ENCODE peak calls at places on chromosomes 12 and 14, in four cellular contexts. V is HepG2, E is GM12878, J is K562. G is an unnamed sample.

GRCh38 chr12:40016960-40017359 is 88.9 kb downstream of the SLC2A13 start:
- DNase-seq in V (no peak), E (no peak), J (no peak), G (no peak)

GRCh38 chr12:63853978-63854377 is 9.5 kb downstream of the SRGAP1 start:
- DNase-seq in J (no peak), V (no peak), E (no peak), G (no peak)

GRCh38 chr14:83004456-83005006 is 1470.9 kb upstream of the SEL1L start:
- DNase-seq in E (no peak), J (no peak), V (no peak), G (no peak)

GRCh38 chr14:77582511-77582910 is 33.9 kb downstream of the SPTLC2 start:
- DNase-seq in J (no peak), V (no peak), E (no peak), G (no peak)

GRCh38 chr14:88798161-88798560 is 5.4 kb upstream of the EML5 start:
- DNase-seq in V (no peak), E (no peak), J (no peak), G (no peak)

GRCh38 chr14:30193056-30193455 is 265.4 kb upstream of the PRKD1 start:
- DNase-seq in V (no peak), J (no peak), E (no peak), G (no peak)

GRCh38 chr12:99918003-99918402 is 66.7 kb downstream of the ANKS1B start:
- DNase-seq in J (no peak), E (no peak), V (no peak), G (no peak)

GRCh38 chr14:34723867-34724266 is 9.5 kb upstream of the CFL2 start:
- DNase-seq in E (no peak), V (no peak), J (no peak), G (no peak)

GRCh38 chr12:3419538-3419937 is 71.5 kb upstream of the PRMT8 start:
- DNase-seq in V (no peak), J (no peak), E (no peak), G (no peak)

GRCh38 chr12:14402697-14403096 is 37.2 kb downstream of the ATF7IP start:
- DNase-seq in V (no peak), J (no peak), E (no peak), G (no peak)

GRCh38 chr12:116166306-116166705 is 111.2 kb downstream of the MED13L start:
- DNase-seq in V (no peak), J (no peak), E (no peak), G (no peak)

GRCh38 chr14:101022121-101022520 is 118.6 kb upstream of the RTL1 start:
- DNase-seq in E (no peak), V (no peak), J (no peak), G (peak; percentile 3)

GRCh38 chr12:51986834-51987233 is 19.9 kb upstream of the TAMALIN start:
- DNase-seq in E (no peak), J (no peak), V (no peak), G (no peak)

GRCh38 chr14:79571361-79571760 is 639.9 kb downstream of the DIO2 start:
- DNase-seq in E (no peak), J (no peak), V (peak; percentile 2), G (no peak)

GRCh38 chr12:48197549-48197966 is 5.5 kb downstream of the OR10AD1 start:
- DNase-seq in J (peak; percentile 20), V (no peak), E (peak; percentile 15), G (no peak)

GRCh38 chr12:85948340-85948739 is 74.2 kb downstream of the NTS start:
- DNase-seq in E (no peak), V (no peak), J (no peak), G (no peak)

GRCh38 chr12:54331-54730 is 12.2 kb upstream of the IQSEC3 start:
- DNase-seq in V (no peak), E (no peak), J (no peak), G (no peak)

GRCh38 chr12:48750215-48750614 is 33.7 kb upstream of the CCNT1 start:
- DNase-seq in J (no peak), V (no peak), E (no peak), G (no peak)

GRCh38 chr14:35808076-35808657 is 928 bp downstream of the RALGAPA1 start:
- DNase-seq in V (no peak), J (peak; percentile 32), E (no peak), G (peak; percentile 32)

GRCh38 chr14:45258073-45258472 is 5.1 kb upstream of the MIS18BP1 start:
- DNase-seq in J (no peak), E (no peak), V (no peak), G (no peak)

GRCh38 chr12:93563807-93564538 is 8.5 kb upstream of the SOCS2 start:
- DNase-seq in E (no peak), J (peak; percentile 45), V (peak; percentile 100), G (no peak)

GRCh38 chr14:26415618-26416123 is 182.2 kb downstream of the NOVA1 start:
- DNase-seq in J (no peak), E (no peak), V (no peak), G (no peak)

GRCh38 chr12:113234483-113234882 is 13.2 kb downstream of the TPCN1 start:
- DNase-seq in E (no peak), J (no peak), V (no peak), G (no peak)

GRCh38 chr12:123351349-123351748 is 13.3 kb downstream of the SBNO1 start:
- DNase-seq in V (no peak), J (no peak), E (no peak), G (no peak)

GRCh38 chr12:46402451-46402850 is 29.9 kb upstream of the SLC38A2 start:
- DNase-seq in E (no peak), J (no peak), V (no peak), G (no peak)

GRCh38 chr12:58365087-58365390 is 423.7 kb downstream of the ATP23 start:
- DNase-seq in V (no peak), J (no peak), E (no peak), G (no peak)

GRCh38 chr14:103679351-103679750 is 35.9 kb downstream of the XRCC3 start:
- DNase-seq in E (peak; percentile 34), J (no peak), V (peak; percentile 6), G (peak; percentile 61)

GRCh38 chr12:24012528-24012927 is 63.1 kb upstream of the SOX5 start:
- DNase-seq in E (no peak), J (no peak), V (peak; percentile 28), G (no peak)

GRCh38 chr12:19282133-19282532 is 152.6 kb downstream of the PLEKHA5 start:
- DNase-seq in V (no peak), J (no peak), E (no peak), G (no peak)

GRCh38 chr14:20608383-20609095 is 17.4 kb upstream of the RNASE12 start:
- DNase-seq in V (no peak), E (no peak), J (no peak), G (no peak)

GRCh38 chr12:96208346-96208745 is 14.2 kb downstream of the ELK3 start:
- DNase-seq in E (no peak), J (no peak), V (no peak), G (no peak)

GRCh38 chr12:116861331-116861730 is 19.9 kb downstream of the HRK start:
- DNase-seq in E (peak; percentile 43), J (peak; percentile 22), V (no peak), G (no peak)

GRCh38 chr12:11105546-11105945 is 13.4 kb upstream of the TAS2R43 start:
- DNase-seq in V (no peak), E (no peak), J (no peak), G (no peak)

GRCh38 chr14:65879218-65880009 is 466.9 kb downstream of the FUT8 start:
- DNase-seq in V (no peak), J (no peak), E (no peak), G (no peak)

GRCh38 chr12:100141998-100142850 is 450 bp downstream of the BLTP3B start:
- DNase-seq in V (peak; percentile 72), E (no peak), J (peak; percentile 60), G (peak; percentile 62)

GRCh38 chr12:107513184-107513583 is 172.4 kb upstream of the PWP1 start:
- DNase-seq in E (no peak), J (no peak), V (no peak), G (no peak)

GRCh38 chr12:107509421-107509820 is 176.2 kb upstream of the PWP1 start:
- DNase-seq in J (no peak), V (no peak), E (no peak), G (no peak)

GRCh38 chr12:107513636-107514400 is 171.8 kb upstream of the PWP1 start:
- DNase-seq in E (no peak), V (no peak), J (no peak), G (no peak)

GRCh38 chr12:107512391-107512790 is 173.2 kb upstream of the PWP1 start:
- DNase-seq in V (no peak), J (no peak), E (no peak), G (no peak)

GRCh38 chr12:107511292-107511691 is 174.3 kb upstream of the PWP1 start:
- DNase-seq in J (no peak), E (no peak), V (no peak), G (no peak)
- TF ChIP-seq CBFB in J (no peak), E (no peak), V (no peak), G (no peak)

DNA sequence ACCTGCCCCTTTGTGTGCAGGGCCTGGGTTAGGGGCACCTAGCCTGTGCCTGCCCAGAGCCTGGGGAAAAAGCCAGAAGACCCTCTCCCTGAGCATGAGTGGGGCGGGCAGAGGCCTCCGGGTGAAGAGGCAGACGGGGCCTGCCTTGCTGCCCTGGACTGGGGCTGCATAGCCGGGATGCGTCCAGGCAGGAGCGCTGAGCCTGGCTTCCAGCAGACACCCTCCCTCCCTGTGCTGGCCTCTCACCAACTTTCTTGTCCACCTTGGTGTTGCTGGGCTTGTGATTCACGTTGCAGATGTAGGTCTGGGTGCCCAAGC is 216.1 kb downstream of the TMEM121 start:
- DNase-seq in J (no peak), E (no peak), V (no peak), G (no peak)
- TF ChIP-seq USF2 in J (no peak), E (no peak), V (no peak), G (no peak)

DNA sequence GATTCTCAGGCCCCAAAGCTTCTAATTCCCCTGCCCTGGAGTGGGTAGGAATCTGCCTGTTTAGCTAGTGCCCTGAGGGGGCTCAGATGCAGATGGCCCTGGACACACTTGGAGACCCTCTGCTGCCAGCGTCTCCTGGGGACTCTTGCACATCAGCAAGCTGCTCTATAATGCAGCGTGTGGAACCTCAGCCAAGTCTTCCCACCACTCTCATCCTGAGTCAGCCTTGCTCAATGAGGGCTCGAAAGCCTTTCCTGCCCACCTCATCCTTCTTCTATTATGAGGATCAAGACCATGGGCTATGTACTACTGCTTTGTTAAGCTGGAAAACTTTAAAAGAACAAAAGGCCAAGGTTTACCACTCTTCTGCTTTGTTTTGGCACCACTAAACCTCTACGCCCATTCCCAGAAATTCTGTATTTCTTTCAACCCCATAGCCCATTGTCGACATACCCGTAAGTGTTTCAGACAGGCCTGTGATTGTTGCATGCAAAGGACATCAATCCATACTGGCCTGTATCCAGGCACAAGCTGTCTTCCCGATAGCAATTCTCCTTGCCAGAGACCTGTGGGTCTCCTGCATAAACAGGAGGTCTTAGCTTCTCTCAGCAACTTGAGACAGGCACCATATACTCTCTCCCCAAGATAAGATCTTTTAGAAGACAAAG is 246.9 kb downstream of the DPF3 start:
- DNase-seq in E (no peak), V (no peak), J (no peak), G (no peak)
- TF ChIP-seq CBFB in E (no peak), V (no peak), J (no peak), G (no peak)

DNA sequence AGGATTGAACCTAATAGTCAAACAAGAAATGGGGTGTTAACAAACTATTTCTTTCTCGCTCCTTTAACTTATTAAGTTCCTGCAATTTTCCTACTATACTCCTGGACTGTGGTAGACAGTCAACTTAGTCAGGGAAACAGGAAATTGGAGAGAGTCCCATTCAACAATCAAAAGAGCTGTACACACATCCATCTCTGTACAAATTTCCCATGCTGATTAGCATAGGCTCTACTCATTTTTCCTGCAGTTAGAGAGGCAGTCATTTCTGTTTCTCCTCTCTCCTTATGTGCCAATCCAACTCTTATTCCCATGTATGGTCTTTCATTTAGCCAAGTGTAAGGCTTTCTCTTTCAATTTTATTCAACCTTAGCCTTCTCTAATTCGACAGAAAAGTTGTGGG is 1168.5 kb upstream of the FLRT2 start:
- DNase-seq in V (no peak), J (no peak), E (no peak), G (no peak)
- TF ChIP-seq USF2 in V (no peak), J (no peak), E (no peak), G (no peak)

G was measured in WTC11.